ENCODE peak calls at places on chromosomes 7 and 10, in nine cellular contexts. One of them, this sample, is unnamed.

GRCh38 chr7:18667466-18667865 is 171.9 kb downstream of the HDAC9 start:
- DNase-seq in NCI-H2171 treated with DMSO at 0.1 percent for 48 hours: no peak
- DNase-seq in neural crest cell: no peak
- DNase-seq in type B pancreatic cell: no peak
- DNase-seq in T-cell: no peak
- DNase-seq in hypothalamus: no peak
- DNase-seq in kidney epithelial cell: peak
- DNase-seq in non-pigmented ciliary epithelial cell: peak
- DNase-seq in GM23248: peak
- DNase-seq in this sample: no peak

GRCh38 chr10:95783741-95784140 is 27.8 kb downstream of the ENTPD1 start:
- DNase-seq in NCI-H2171 treated with DMSO at 0.1 percent for 48 hours: no peak
- DNase-seq in neural crest cell: no peak
- DNase-seq in type B pancreatic cell: no peak
- DNase-seq in T-cell: no peak
- DNase-seq in hypothalamus: no peak
- DNase-seq in kidney epithelial cell: no peak
- DNase-seq in non-pigmented ciliary epithelial cell: no peak
- DNase-seq in GM23248: no peak
- DNase-seq in this sample: no peak

GRCh38 chr10:24915304-24915703 is 37.1 kb downstream of the PRTFDC1 start:
- DNase-seq in NCI-H2171 treated with DMSO at 0.1 percent for 48 hours: no peak
- DNase-seq in neural crest cell: no peak
- DNase-seq in type B pancreatic cell: no peak
- DNase-seq in T-cell: no peak
- DNase-seq in hypothalamus: no peak
- DNase-seq in kidney epithelial cell: no peak
- DNase-seq in non-pigmented ciliary epithelial cell: no peak
- DNase-seq in GM23248: no peak
- DNase-seq in this sample: no peak

GRCh38 chr10:95787447-95787846 is 31.5 kb downstream of the ENTPD1 start:
- DNase-seq in NCI-H2171 treated with DMSO at 0.1 percent for 48 hours: no peak
- DNase-seq in neural crest cell: no peak
- DNase-seq in type B pancreatic cell: no peak
- DNase-seq in T-cell: no peak
- DNase-seq in hypothalamus: no peak
- DNase-seq in kidney epithelial cell: no peak
- DNase-seq in non-pigmented ciliary epithelial cell: no peak
- DNase-seq in GM23248: no peak
- DNase-seq in this sample: no peak

GRCh38 chr10:59271160-59271559 is 91.2 kb downstream of the FAM13C start:
- DNase-seq in NCI-H2171 treated with DMSO at 0.1 percent for 48 hours: no peak
- DNase-seq in neural crest cell: no peak
- DNase-seq in type B pancreatic cell: no peak
- DNase-seq in T-cell: no peak
- DNase-seq in hypothalamus: no peak
- DNase-seq in kidney epithelial cell: no peak
- DNase-seq in non-pigmented ciliary epithelial cell: no peak
- DNase-seq in GM23248: no peak
- DNase-seq in this sample: no peak

GRCh38 chr7:134014935-134015334 is 112.2 kb upstream of the LRGUK start:
- DNase-seq in NCI-H2171 treated with DMSO at 0.1 percent for 48 hours: no peak
- DNase-seq in neural crest cell: no peak
- DNase-seq in type B pancreatic cell: no peak
- DNase-seq in T-cell: no peak
- DNase-seq in hypothalamus: no peak
- DNase-seq in kidney epithelial cell: no peak
- DNase-seq in non-pigmented ciliary epithelial cell: no peak
- DNase-seq in GM23248: peak
- DNase-seq in this sample: no peak

GRCh38 chr10:103590744-103591291 is 97.3 kb downstream of the NEURL1 start:
- DNase-seq in NCI-H2171 treated with DMSO at 0.1 percent for 48 hours: no peak
- DNase-seq in neural crest cell: no peak
- DNase-seq in type B pancreatic cell: no peak
- DNase-seq in T-cell: no peak
- DNase-seq in hypothalamus: no peak
- DNase-seq in kidney epithelial cell: no peak
- DNase-seq in non-pigmented ciliary epithelial cell: no peak
- DNase-seq in GM23248: no peak
- DNase-seq in this sample: no peak

GRCh38 chr10:51879238-51879637 is 179.8 kb upstream of the CSTF2T start:
- DNase-seq in NCI-H2171 treated with DMSO at 0.1 percent for 48 hours: no peak
- DNase-seq in neural crest cell: no peak
- DNase-seq in type B pancreatic cell: no peak
- DNase-seq in T-cell: no peak
- DNase-seq in hypothalamus: no peak
- DNase-seq in kidney epithelial cell: peak
- DNase-seq in non-pigmented ciliary epithelial cell: peak
- DNase-seq in GM23248: peak
- DNase-seq in this sample: no peak

GRCh38 chr7:156780724-156781455 is 112.1 kb downstream of the LMBR1 start:
- DNase-seq in NCI-H2171 treated with DMSO at 0.1 percent for 48 hours: no peak
- DNase-seq in neural crest cell: no peak
- DNase-seq in type B pancreatic cell: no peak
- DNase-seq in T-cell: no peak
- DNase-seq in hypothalamus: no peak
- DNase-seq in kidney epithelial cell: no peak
- DNase-seq in non-pigmented ciliary epithelial cell: no peak
- DNase-seq in GM23248: no peak
- DNase-seq in this sample: no peak

GRCh38 chr10:86684305-86684704 is 16.0 kb downstream of the LDB3 start:
- DNase-seq in NCI-H2171 treated with DMSO at 0.1 percent for 48 hours: no peak
- DNase-seq in neural crest cell: peak
- DNase-seq in type B pancreatic cell: no peak
- DNase-seq in T-cell: no peak
- DNase-seq in hypothalamus: no peak
- DNase-seq in kidney epithelial cell: no peak
- DNase-seq in non-pigmented ciliary epithelial cell: no peak
- DNase-seq in GM23248: peak
- DNase-seq in this sample: no peak

GRCh38 chr10:123100030-123100762 is 35.6 kb upstream of the HMX3 start:
- DNase-seq in NCI-H2171 treated with DMSO at 0.1 percent for 48 hours: no peak
- DNase-seq in neural crest cell: no peak
- DNase-seq in type B pancreatic cell: no peak
- DNase-seq in T-cell: no peak
- DNase-seq in hypothalamus: no peak
- DNase-seq in kidney epithelial cell: no peak
- DNase-seq in non-pigmented ciliary epithelial cell: no peak
- DNase-seq in GM23248: peak
- DNase-seq in this sample: no peak

GRCh38 chr7:87450706-87451105 is 24.8 kb downstream of the ABCB4 start:
- DNase-seq in NCI-H2171 treated with DMSO at 0.1 percent for 48 hours: no peak
- DNase-seq in neural crest cell: no peak
- DNase-seq in type B pancreatic cell: no peak
- DNase-seq in T-cell: no peak
- DNase-seq in hypothalamus: no peak
- DNase-seq in kidney epithelial cell: no peak
- DNase-seq in non-pigmented ciliary epithelial cell: no peak
- DNase-seq in GM23248: no peak
- DNase-seq in this sample: no peak

GRCh38 chr10:92410501-92410900 is 119.5 kb downstream of the MARCHF5 start:
- DNase-seq in NCI-H2171 treated with DMSO at 0.1 percent for 48 hours: no peak
- DNase-seq in neural crest cell: no peak
- DNase-seq in type B pancreatic cell: no peak
- DNase-seq in T-cell: no peak
- DNase-seq in hypothalamus: no peak
- DNase-seq in kidney epithelial cell: no peak
- DNase-seq in non-pigmented ciliary epithelial cell: no peak
- DNase-seq in GM23248: no peak
- DNase-seq in this sample: no peak

GRCh38 chr7:131424219-131424822 is 96.6 kb downstream of the MKLN1 start:
- DNase-seq in NCI-H2171 treated with DMSO at 0.1 percent for 48 hours: peak
- DNase-seq in neural crest cell: no peak
- DNase-seq in type B pancreatic cell: no peak
- DNase-seq in T-cell: peak
- DNase-seq in hypothalamus: no peak
- DNase-seq in kidney epithelial cell: no peak
- DNase-seq in non-pigmented ciliary epithelial cell: no peak
- DNase-seq in GM23248: peak
- DNase-seq in this sample: peak

GRCh38 chr7:20241491-20242261 is 24.5 kb upstream of the MACC1 start:
- DNase-seq in NCI-H2171 treated with DMSO at 0.1 percent for 48 hours: no peak
- DNase-seq in neural crest cell: no peak
- DNase-seq in type B pancreatic cell: no peak
- DNase-seq in T-cell: no peak
- DNase-seq in hypothalamus: no peak
- DNase-seq in kidney epithelial cell: peak
- DNase-seq in non-pigmented ciliary epithelial cell: peak
- DNase-seq in GM23248: peak
- DNase-seq in this sample: no peak

GRCh38 chr10:4541292-4541691 is 284.7 kb upstream of the AKR1E2 start:
- DNase-seq in NCI-H2171 treated with DMSO at 0.1 percent for 48 hours: no peak
- DNase-seq in neural crest cell: no peak
- DNase-seq in type B pancreatic cell: no peak
- DNase-seq in T-cell: no peak
- DNase-seq in hypothalamus: no peak
- DNase-seq in kidney epithelial cell: peak
- DNase-seq in non-pigmented ciliary epithelial cell: peak
- DNase-seq in GM23248: peak
- DNase-seq in this sample: no peak

GRCh38 chr10:23053036-23053435 is 42.3 kb upstream of the MSRB2 start:
- DNase-seq in NCI-H2171 treated with DMSO at 0.1 percent for 48 hours: no peak
- DNase-seq in neural crest cell: no peak
- DNase-seq in type B pancreatic cell: no peak
- DNase-seq in T-cell: no peak
- DNase-seq in hypothalamus: no peak
- DNase-seq in kidney epithelial cell: no peak
- DNase-seq in non-pigmented ciliary epithelial cell: no peak
- DNase-seq in GM23248: peak
- DNase-seq in this sample: no peak

GRCh38 chr7:41685684-41686083 is 17.2 kb downstream of the INHBA start:
- DNase-seq in NCI-H2171 treated with DMSO at 0.1 percent for 48 hours: no peak
- DNase-seq in neural crest cell: no peak
- DNase-seq in type B pancreatic cell: no peak
- DNase-seq in T-cell: no peak
- DNase-seq in hypothalamus: no peak
- DNase-seq in kidney epithelial cell: no peak
- DNase-seq in non-pigmented ciliary epithelial cell: peak
- DNase-seq in GM23248: peak
- DNase-seq in this sample: no peak

GRCh38 chr7:88291401-88292173 is 15.1 kb downstream of the STEAP4 start:
- DNase-seq in NCI-H2171 treated with DMSO at 0.1 percent for 48 hours: no peak
- DNase-seq in neural crest cell: no peak
- DNase-seq in type B pancreatic cell: no peak
- DNase-seq in T-cell: no peak
- DNase-seq in hypothalamus: no peak
- DNase-seq in kidney epithelial cell: no peak
- DNase-seq in non-pigmented ciliary epithelial cell: no peak
- DNase-seq in GM23248: peak
- DNase-seq in this sample: no peak

GRCh38 chr10:112230325-112230988 is 46.9 kb upstream of the GPAM start:
- DNase-seq in NCI-H2171 treated with DMSO at 0.1 percent for 48 hours: no peak
- DNase-seq in neural crest cell: no peak
- DNase-seq in type B pancreatic cell: no peak
- DNase-seq in T-cell: no peak
- DNase-seq in hypothalamus: no peak
- DNase-seq in kidney epithelial cell: no peak
- DNase-seq in non-pigmented ciliary epithelial cell: no peak
- DNase-seq in GM23248: peak
- DNase-seq in this sample: no peak

GRCh38 chr10:13776861-13777301 is 190.1 kb downstream of the PRPF18 start:
- DNase-seq in NCI-H2171 treated with DMSO at 0.1 percent for 48 hours: no peak
- DNase-seq in neural crest cell: no peak
- DNase-seq in type B pancreatic cell: no peak
- DNase-seq in T-cell: no peak
- DNase-seq in hypothalamus: no peak
- DNase-seq in kidney epithelial cell: no peak
- DNase-seq in non-pigmented ciliary epithelial cell: no peak
- DNase-seq in GM23248: peak
- DNase-seq in this sample: no peak

GRCh38 chr10:70652761-70653657 is 19.3 kb upstream of the ADAMTS14 start:
- DNase-seq in NCI-H2171 treated with DMSO at 0.1 percent for 48 hours: no peak
- DNase-seq in neural crest cell: no peak
- DNase-seq in type B pancreatic cell: peak
- DNase-seq in T-cell: no peak
- DNase-seq in hypothalamus: no peak
- DNase-seq in kidney epithelial cell: peak
- DNase-seq in non-pigmented ciliary epithelial cell: peak
- DNase-seq in GM23248: peak
- DNase-seq in this sample: no peak

GRCh38 chr7:148330124-148330818 is 260.3 kb upstream of the C7orf33 start:
- DNase-seq in NCI-H2171 treated with DMSO at 0.1 percent for 48 hours: no peak
- DNase-seq in neural crest cell: no peak
- DNase-seq in type B pancreatic cell: no peak
- DNase-seq in T-cell: no peak
- DNase-seq in hypothalamus: no peak
- DNase-seq in kidney epithelial cell: no peak
- DNase-seq in non-pigmented ciliary epithelial cell: no peak
- DNase-seq in GM23248: no peak
- DNase-seq in this sample: no peak

This sample was measured in G401.